ENCODE peak calls at places on chromosomes 4 and X, in six cellular contexts. One of them, this sample, is unnamed.
A peak's percentile ranks its signal among the peaks of the same experiment; 100 is the strongest.

GRCh38 chrX:41556958-41557357 is 109.8 kb downstream of the NYX start:
- DNase-seq in dorsolateral prefrontal cortex: no peak
- DNase-seq in activated CD8-positive, alpha-beta memory T cell treated with anti-CD3 and anti-CD28 coated beads for 4 hours: no peak
- DNase-seq in SW480: no peak
- DNase-seq in stimulated activated CD8-positive, alpha-beta memory T cell treated with anti-CD3 and anti-CD28 coated beads, Interleukin-15, amount 100 ng/mL, for 24 hours: no peak
- DNase-seq in activated CD4-positive, alpha-beta memory T cell treated with anti-CD3 and anti-CD28 coated beads for 36 hours: no peak
- DNase-seq in this sample: no peak

GRCh38 chr4:150115851-150116250 is 37.6 kb downstream of the DCLK2 start:
- DNase-seq in activated CD4-positive, alpha-beta memory T cell treated with anti-CD3 and anti-CD28 coated beads for 36 hours: no peak
- DNase-seq in activated CD8-positive, alpha-beta memory T cell treated with anti-CD3 and anti-CD28 coated beads for 4 hours: no peak
- DNase-seq in SW480: no peak
- DNase-seq in dorsolateral prefrontal cortex: no peak
- DNase-seq in stimulated activated CD8-positive, alpha-beta memory T cell treated with anti-CD3 and anti-CD28 coated beads, Interleukin-15, amount 100 ng/mL, for 24 hours: no peak
- DNase-seq in this sample: no peak

GRCh38 chr4:48939785-48940184 is 33.2 kb upstream of the OCIAD2 start:
- DNase-seq in dorsolateral prefrontal cortex: no peak
- DNase-seq in stimulated activated CD8-positive, alpha-beta memory T cell treated with anti-CD3 and anti-CD28 coated beads, Interleukin-15, amount 100 ng/mL, for 24 hours: no peak
- DNase-seq in activated CD4-positive, alpha-beta memory T cell treated with anti-CD3 and anti-CD28 coated beads for 36 hours: no peak
- DNase-seq in activated CD8-positive, alpha-beta memory T cell treated with anti-CD3 and anti-CD28 coated beads for 4 hours: no peak
- DNase-seq in SW480: peak; percentile 58
- DNase-seq in this sample: no peak

GRCh38 chr4:80361329-80361900 is 25.9 kb downstream of the CFAP299 start:
- DNase-seq in dorsolateral prefrontal cortex: no peak
- DNase-seq in activated CD4-positive, alpha-beta memory T cell treated with anti-CD3 and anti-CD28 coated beads for 36 hours: no peak
- DNase-seq in SW480: peak; percentile 25
- DNase-seq in activated CD8-positive, alpha-beta memory T cell treated with anti-CD3 and anti-CD28 coated beads for 4 hours: no peak
- DNase-seq in stimulated activated CD8-positive, alpha-beta memory T cell treated with anti-CD3 and anti-CD28 coated beads, Interleukin-15, amount 100 ng/mL, for 24 hours: no peak
- DNase-seq in this sample: no peak

GRCh38 chr4:101643201-101643600 is 147.3 kb upstream of the BANK1 start:
- DNase-seq in activated CD4-positive, alpha-beta memory T cell treated with anti-CD3 and anti-CD28 coated beads for 36 hours: no peak
- DNase-seq in dorsolateral prefrontal cortex: no peak
- DNase-seq in stimulated activated CD8-positive, alpha-beta memory T cell treated with anti-CD3 and anti-CD28 coated beads, Interleukin-15, amount 100 ng/mL, for 24 hours: no peak
- DNase-seq in SW480: peak; percentile 39
- DNase-seq in activated CD8-positive, alpha-beta memory T cell treated with anti-CD3 and anti-CD28 coated beads for 4 hours: no peak
- DNase-seq in this sample: no peak

GRCh38 chr4:88277711-88278025 is 6.7 kb downstream of the PPM1K start:
- DNase-seq in stimulated activated CD8-positive, alpha-beta memory T cell treated with anti-CD3 and anti-CD28 coated beads, Interleukin-15, amount 100 ng/mL, for 24 hours: no peak
- DNase-seq in activated CD4-positive, alpha-beta memory T cell treated with anti-CD3 and anti-CD28 coated beads for 36 hours: no peak
- DNase-seq in activated CD8-positive, alpha-beta memory T cell treated with anti-CD3 and anti-CD28 coated beads for 4 hours: no peak
- DNase-seq in SW480: no peak
- DNase-seq in dorsolateral prefrontal cortex: no peak
- DNase-seq in this sample: no peak

GRCh38 chrX:134969726-134970125 is 21.1 kb upstream of the SMIM10 start:
- DNase-seq in activated CD8-positive, alpha-beta memory T cell treated with anti-CD3 and anti-CD28 coated beads for 4 hours: no peak
- DNase-seq in SW480: no peak
- DNase-seq in dorsolateral prefrontal cortex: no peak
- DNase-seq in activated CD4-positive, alpha-beta memory T cell treated with anti-CD3 and anti-CD28 coated beads for 36 hours: no peak
- DNase-seq in stimulated activated CD8-positive, alpha-beta memory T cell treated with anti-CD3 and anti-CD28 coated beads, Interleukin-15, amount 100 ng/mL, for 24 hours: no peak
- DNase-seq in this sample: no peak

GRCh38 chr4:73944061-73944875 is 37.6 kb downstream of the PF4 start:
- DNase-seq in activated CD4-positive, alpha-beta memory T cell treated with anti-CD3 and anti-CD28 coated beads for 36 hours: no peak
- DNase-seq in dorsolateral prefrontal cortex: no peak
- DNase-seq in activated CD8-positive, alpha-beta memory T cell treated with anti-CD3 and anti-CD28 coated beads for 4 hours: no peak
- DNase-seq in stimulated activated CD8-positive, alpha-beta memory T cell treated with anti-CD3 and anti-CD28 coated beads, Interleukin-15, amount 100 ng/mL, for 24 hours: no peak
- DNase-seq in SW480: no peak
- DNase-seq in this sample: no peak

GRCh38 chr4:65791111-65791806 is 121.0 kb upstream of the EPHA5 start:
- DNase-seq in activated CD4-positive, alpha-beta memory T cell treated with anti-CD3 and anti-CD28 coated beads for 36 hours: no peak
- DNase-seq in SW480: no peak
- DNase-seq in dorsolateral prefrontal cortex: no peak
- DNase-seq in activated CD8-positive, alpha-beta memory T cell treated with anti-CD3 and anti-CD28 coated beads for 4 hours: no peak
- DNase-seq in stimulated activated CD8-positive, alpha-beta memory T cell treated with anti-CD3 and anti-CD28 coated beads, Interleukin-15, amount 100 ng/mL, for 24 hours: no peak
- DNase-seq in this sample: no peak

GRCh38 chrX:107537815-107538214 is 88.4 kb downstream of the FRMPD3 start:
- DNase-seq in SW480: no peak
- DNase-seq in stimulated activated CD8-positive, alpha-beta memory T cell treated with anti-CD3 and anti-CD28 coated beads, Interleukin-15, amount 100 ng/mL, for 24 hours: no peak
- DNase-seq in dorsolateral prefrontal cortex: no peak
- DNase-seq in activated CD4-positive, alpha-beta memory T cell treated with anti-CD3 and anti-CD28 coated beads for 36 hours: peak; percentile 50
- DNase-seq in activated CD8-positive, alpha-beta memory T cell treated with anti-CD3 and anti-CD28 coated beads for 4 hours: no peak
- DNase-seq in this sample: peak; percentile 24

GRCh38 chr4:84632092-84632491 is 49.2 kb downstream of the CDS1 start:
- DNase-seq in SW480: no peak
- DNase-seq in stimulated activated CD8-positive, alpha-beta memory T cell treated with anti-CD3 and anti-CD28 coated beads, Interleukin-15, amount 100 ng/mL, for 24 hours: no peak
- DNase-seq in dorsolateral prefrontal cortex: no peak
- DNase-seq in activated CD4-positive, alpha-beta memory T cell treated with anti-CD3 and anti-CD28 coated beads for 36 hours: no peak
- DNase-seq in activated CD8-positive, alpha-beta memory T cell treated with anti-CD3 and anti-CD28 coated beads for 4 hours: no peak
- DNase-seq in this sample: no peak

GRCh38 chr4:126405369-126405982 is 1090.7 kb downstream of the FAT4 start:
- DNase-seq in activated CD4-positive, alpha-beta memory T cell treated with anti-CD3 and anti-CD28 coated beads for 36 hours: no peak
- DNase-seq in SW480: peak; percentile 1
- DNase-seq in activated CD8-positive, alpha-beta memory T cell treated with anti-CD3 and anti-CD28 coated beads for 4 hours: no peak
- DNase-seq in stimulated activated CD8-positive, alpha-beta memory T cell treated with anti-CD3 and anti-CD28 coated beads, Interleukin-15, amount 100 ng/mL, for 24 hours: no peak
- DNase-seq in dorsolateral prefrontal cortex: no peak
- DNase-seq in this sample: no peak

GRCh38 chr4:2847297-2847871 is 3.7 kb downstream of the ADD1 start:
- DNase-seq in activated CD4-positive, alpha-beta memory T cell treated with anti-CD3 and anti-CD28 coated beads for 36 hours: no peak
- DNase-seq in SW480: no peak
- DNase-seq in activated CD8-positive, alpha-beta memory T cell treated with anti-CD3 and anti-CD28 coated beads for 4 hours: no peak
- DNase-seq in stimulated activated CD8-positive, alpha-beta memory T cell treated with anti-CD3 and anti-CD28 coated beads, Interleukin-15, amount 100 ng/mL, for 24 hours: no peak
- DNase-seq in dorsolateral prefrontal cortex: no peak
- DNase-seq in this sample: no peak

GRCh38 chrX:153981771-153982533 is 9.4 kb downstream of the TMEM187 start:
- DNase-seq in dorsolateral prefrontal cortex: no peak
- DNase-seq in activated CD8-positive, alpha-beta memory T cell treated with anti-CD3 and anti-CD28 coated beads for 4 hours: peak; percentile 19
- DNase-seq in stimulated activated CD8-positive, alpha-beta memory T cell treated with anti-CD3 and anti-CD28 coated beads, Interleukin-15, amount 100 ng/mL, for 24 hours: no peak
- DNase-seq in activated CD4-positive, alpha-beta memory T cell treated with anti-CD3 and anti-CD28 coated beads for 36 hours: peak; percentile 86
- DNase-seq in SW480: no peak
- DNase-seq in this sample: peak; percentile 91

GRCh38 chrX:120512627-120513026 is 43.5 kb upstream of the LAMP2 start:
- DNase-seq in stimulated activated CD8-positive, alpha-beta memory T cell treated with anti-CD3 and anti-CD28 coated beads, Interleukin-15, amount 100 ng/mL, for 24 hours: no peak
- DNase-seq in activated CD4-positive, alpha-beta memory T cell treated with anti-CD3 and anti-CD28 coated beads for 36 hours: no peak
- DNase-seq in dorsolateral prefrontal cortex: no peak
- DNase-seq in activated CD8-positive, alpha-beta memory T cell treated with anti-CD3 and anti-CD28 coated beads for 4 hours: no peak
- DNase-seq in SW480: peak; percentile 8
- DNase-seq in this sample: no peak

GRCh38 chr4:2305766-2306501 is 44.0 kb upstream of the MXD4 start:
- DNase-seq in stimulated activated CD8-positive, alpha-beta memory T cell treated with anti-CD3 and anti-CD28 coated beads, Interleukin-15, amount 100 ng/mL, for 24 hours: no peak
- DNase-seq in SW480: peak; percentile 71
- DNase-seq in activated CD8-positive, alpha-beta memory T cell treated with anti-CD3 and anti-CD28 coated beads for 4 hours: no peak
- DNase-seq in dorsolateral prefrontal cortex: peak; percentile 22
- DNase-seq in activated CD4-positive, alpha-beta memory T cell treated with anti-CD3 and anti-CD28 coated beads for 36 hours: no peak
- DNase-seq in this sample: no peak

GRCh38 chrX:130974323-130974722 is 71.3 kb upstream of the ENOX2 start:
- DNase-seq in stimulated activated CD8-positive, alpha-beta memory T cell treated with anti-CD3 and anti-CD28 coated beads, Interleukin-15, amount 100 ng/mL, for 24 hours: no peak
- DNase-seq in dorsolateral prefrontal cortex: no peak
- DNase-seq in SW480: no peak
- DNase-seq in activated CD4-positive, alpha-beta memory T cell treated with anti-CD3 and anti-CD28 coated beads for 36 hours: no peak
- DNase-seq in activated CD8-positive, alpha-beta memory T cell treated with anti-CD3 and anti-CD28 coated beads for 4 hours: no peak
- DNase-seq in this sample: no peak

GRCh38 chr4:18318682-18319410 is 297.3 kb upstream of the LCORL start:
- DNase-seq in stimulated activated CD8-positive, alpha-beta memory T cell treated with anti-CD3 and anti-CD28 coated beads, Interleukin-15, amount 100 ng/mL, for 24 hours: no peak
- DNase-seq in activated CD8-positive, alpha-beta memory T cell treated with anti-CD3 and anti-CD28 coated beads for 4 hours: no peak
- DNase-seq in SW480: no peak
- DNase-seq in activated CD4-positive, alpha-beta memory T cell treated with anti-CD3 and anti-CD28 coated beads for 36 hours: no peak
- DNase-seq in dorsolateral prefrontal cortex: peak; percentile 28
- DNase-seq in this sample: no peak

GRCh38 chr4:98242538-98242937 is 18.6 kb upstream of the RAP1GDS1 start:
- DNase-seq in dorsolateral prefrontal cortex: no peak
- DNase-seq in SW480: no peak
- DNase-seq in stimulated activated CD8-positive, alpha-beta memory T cell treated with anti-CD3 and anti-CD28 coated beads, Interleukin-15, amount 100 ng/mL, for 24 hours: no peak
- DNase-seq in activated CD8-positive, alpha-beta memory T cell treated with anti-CD3 and anti-CD28 coated beads for 4 hours: no peak
- DNase-seq in activated CD4-positive, alpha-beta memory T cell treated with anti-CD3 and anti-CD28 coated beads for 36 hours: no peak
- DNase-seq in this sample: no peak

GRCh38 chrX:150569155-150569477 is 695 bp downstream of the MTM1 start:
- DNase-seq in dorsolateral prefrontal cortex: no peak
- DNase-seq in activated CD8-positive, alpha-beta memory T cell treated with anti-CD3 and anti-CD28 coated beads for 4 hours: no peak
- DNase-seq in activated CD4-positive, alpha-beta memory T cell treated with anti-CD3 and anti-CD28 coated beads for 36 hours: peak; percentile 68
- DNase-seq in stimulated activated CD8-positive, alpha-beta memory T cell treated with anti-CD3 and anti-CD28 coated beads, Interleukin-15, amount 100 ng/mL, for 24 hours: no peak
- DNase-seq in SW480: peak; percentile 35
- DNase-seq in this sample: peak; percentile 56

GRCh38 chr4:121676388-121677075 is 20.2 kb downstream of the ANXA5 start:
- DNase-seq in activated CD4-positive, alpha-beta memory T cell treated with anti-CD3 and anti-CD28 coated beads for 36 hours: no peak
- DNase-seq in SW480: no peak
- DNase-seq in activated CD8-positive, alpha-beta memory T cell treated with anti-CD3 and anti-CD28 coated beads for 4 hours: no peak
- DNase-seq in stimulated activated CD8-positive, alpha-beta memory T cell treated with anti-CD3 and anti-CD28 coated beads, Interleukin-15, amount 100 ng/mL, for 24 hours: no peak
- DNase-seq in dorsolateral prefrontal cortex: no peak
- DNase-seq in this sample: no peak